ENCODE peak calls at places on chromosomes 5 and 9, in eight cellular contexts. C is OCI-LY7; W is CD4-positive, alpha-beta memory T cell; O is upper lobe of left lung; S is thyroid gland; I is esophagus squamous epithelium; N is A549; T is pancreas. B is an unnamed sample.

GRCh38 chr9:133125706-133126696 is 5.0 kb upstream of the RALGDS start:
- DNase-seq in T (no peak), O (peak; percentile 63), C (no peak), S (peak; percentile 68), I (no peak), W (no peak), N (no peak), B (no peak)

GRCh38 chr5:110258460-110258859 is 468.0 kb downstream of the TMEM232 start:
- DNase-seq in S (no peak), I (no peak), O (no peak), C (no peak), N (no peak), W (no peak), T (no peak), B (no peak)

GRCh38 chr5:66118294-66118693 is 25.8 kb upstream of the SREK1 start:
- DNase-seq in O (no peak), W (no peak), T (no peak), N (no peak), I (no peak), S (no peak), C (no peak), B (no peak)

GRCh38 chr9:4814913-4815312 is 22.2 kb downstream of the RCL1 start:
- DNase-seq in T (no peak), O (no peak), S (no peak), I (no peak), C (peak; percentile 25), W (no peak), N (no peak), B (no peak)

GRCh38 chr5:81125959-81126358 is 107.2 kb upstream of the CKMT2 start:
- DNase-seq in W (no peak), T (no peak), S (peak; percentile 88), N (no peak), I (no peak), C (no peak), O (no peak), B (no peak)

GRCh38 chr5:168931638-168932345 is 352.6 kb upstream of the PANK3 start:
- DNase-seq in O (no peak), C (no peak), W (no peak), T (no peak), S (no peak), I (no peak), N (no peak), B (no peak)

GRCh38 chr5:80255425-80255751 is 460 bp downstream of the SERINC5 start:
- DNase-seq in S (peak; percentile 66), I (no peak), T (peak; percentile 73), C (peak; percentile 45), O (no peak), N (peak; percentile 51), W (peak; percentile 27), B (peak; percentile 23)

GRCh38 chr5:174520420-174521396 is 203.7 kb upstream of the MSX2 start:
- DNase-seq in S (no peak), W (no peak), I (no peak), N (no peak), T (peak; percentile 42), O (no peak), C (no peak), B (no peak)

GRCh38 chr5:12245429-12245828 is 341.2 kb upstream of the CTNND2 start:
- DNase-seq in T (no peak), W (no peak), S (no peak), I (no peak), C (no peak), O (no peak), N (no peak), B (no peak)

GRCh38 chr5:148394587-148395019 is 10.8 kb downstream of the FBXO38 start:
- DNase-seq in O (no peak), S (no peak), W (no peak), N (no peak), C (no peak), I (no peak), T (no peak), B (no peak)

GRCh38 chr5:87137280-87137679 is 130.4 kb upstream of the RASA1 start:
- DNase-seq in O (no peak), C (no peak), T (no peak), I (no peak), N (no peak), S (peak; percentile 60), W (no peak), B (no peak)

GRCh38 chr9:29006603-29007002 is 1433.3 kb upstream of the C9orf72 start:
- DNase-seq in I (no peak), T (no peak), W (no peak), N (peak; percentile 10), O (no peak), S (no peak), C (no peak), B (no peak)

GRCh38 chr5:140806834-140807775 is at the start of gene PCDHA4:
- DNase-seq in W (no peak), S (peak; percentile 45), C (no peak), I (no peak), T (no peak), O (peak; percentile 61), N (peak; percentile 74), B (no peak)

GRCh38 chr9:116098476-116098875 is 55.1 kb upstream of the PAPPA start:
- DNase-seq in C (no peak), W (no peak), T (no peak), N (no peak), O (no peak), S (no peak), I (no peak), B (no peak)

GRCh38 chr9:36597412-36598178 is 24.9 kb downstream of the MELK start:
- DNase-seq in O (no peak), C (peak; percentile 47), W (no peak), I (no peak), T (no peak), N (peak; percentile 73), S (no peak), B (no peak)

GRCh38 chr5:89967806-89968444 is 441.6 kb downstream of the CETN3 start:
- DNase-seq in N (no peak), W (no peak), O (no peak), T (no peak), S (no peak), I (no peak), C (no peak), B (no peak)

GRCh38 chr9:101727621-101728524 is 10.6 kb downstream of the GRIN3A start:
- DNase-seq in C (peak; percentile 37), I (no peak), S (no peak), N (peak; percentile 44), W (no peak), T (no peak), O (no peak), B (no peak)

GRCh38 chr9:37591775-37592107 is 656 bp downstream of the TOMM5 start:
- DNase-seq in I (no peak), T (no peak), O (no peak), C (no peak), S (no peak), N (no peak), W (peak; percentile 11), B (no peak)

GRCh38 chr5:84382363-84383295 is 2.1 kb downstream of the EDIL3 start:
- DNase-seq in N (peak; percentile 9), O (peak; percentile 80), T (peak; percentile 15), W (no peak), S (peak; percentile 2), C (no peak), I (no peak), B (no peak)
- H3K4me3 ChIP-seq in N (peak overlapping the region; percentile 24), O (peak overlapping the region; percentile 76), T (peak overlapping the region; percentile 40), W (no peak overlapping the region), S (peak overlapping the region; percentile 15), C (no peak overlapping the region), I (peak overlapping the region; percentile 71), B (no peak overlapping the region)

GRCh38 chr9:69433426-69433825 is 108.4 kb downstream of the ENTREP1 start:
- DNase-seq in T (no peak), O (no peak), C (no peak), N (no peak), W (no peak), I (no peak), S (no peak), B (no peak)
- H3K27ac ChIP-seq in T (no peak overlapping the region), O (no peak overlapping the region), C (no peak overlapping the region), N (no peak overlapping the region), W (no peak overlapping the region), I (no peak overlapping the region), S (no peak overlapping the region), B (no peak overlapping the region)

DNA sequence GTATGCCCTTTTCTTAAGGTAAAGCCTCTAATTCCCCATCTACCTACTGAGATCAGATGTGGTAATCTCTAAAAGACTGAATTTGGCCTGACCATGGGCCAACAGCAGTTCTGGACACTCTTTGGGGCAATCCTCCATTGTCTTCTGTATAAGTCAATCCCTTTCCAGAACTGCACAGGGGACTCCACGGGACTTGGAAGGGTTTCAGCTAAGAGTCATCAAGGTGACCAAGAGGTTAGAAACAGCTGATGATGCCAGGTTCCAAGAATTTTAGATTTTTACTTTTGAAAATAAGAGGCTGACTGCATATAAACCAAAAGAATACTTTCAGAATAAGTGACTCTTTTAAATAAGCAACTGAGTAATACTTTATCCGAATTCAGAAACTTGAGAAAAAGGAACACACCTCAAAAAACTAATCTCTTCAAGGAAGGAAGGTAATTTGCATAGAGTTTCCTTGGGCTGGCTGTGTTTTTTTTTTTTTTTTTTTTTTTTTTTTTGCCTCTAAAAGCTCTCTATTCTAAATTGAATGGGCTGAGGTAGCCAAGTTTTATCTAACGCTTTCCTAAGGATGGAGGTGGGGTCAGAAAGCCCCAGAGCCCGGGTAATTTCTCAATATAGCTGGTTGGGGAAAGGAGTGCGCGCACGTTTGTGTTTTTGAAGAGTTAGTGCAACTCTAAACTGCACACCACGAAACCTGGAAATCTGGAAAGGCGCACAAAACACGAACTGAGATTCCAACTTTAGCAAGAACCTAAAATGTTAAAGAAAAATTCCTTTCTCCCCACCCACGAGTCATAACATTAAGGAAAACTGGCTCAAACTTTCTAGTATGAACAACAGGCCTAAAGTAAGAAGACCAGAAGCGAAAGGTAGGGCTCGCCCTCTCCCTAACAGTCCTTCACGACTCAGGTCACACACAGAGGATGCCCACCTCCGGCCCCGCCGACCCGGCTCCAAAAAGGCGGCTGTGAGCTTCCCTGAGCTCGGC is 1.3 kb downstream of the VCP start:
- DNase-seq in T (no peak), C (peak; percentile 45), W (peak; percentile 26), O (no peak), I (no peak), N (no peak), S (peak; percentile 50), B (no peak)
- H3K4me3 ChIP-seq in T (peak overlapping the region; percentile 90), C (peak overlapping the region; percentile 92), W (peak overlapping the region; percentile 83), O (peak overlapping the region; percentile 81), I (peak overlapping the region; percentile 96), N (peak overlapping the region; percentile 92), S (peak overlapping the region; percentile 100), B (peak overlapping the region; percentile 88)

GRCh38 chr9:114235113-114235589 is 79.8 kb downstream of the COL27A1 start:
- DNase-seq in I (no peak), W (no peak), S (no peak), O (no peak), T (no peak), N (no peak), C (no peak), B (no peak)

GRCh38 chr9:114232091-114232440 is 76.7 kb downstream of the COL27A1 start:
- DNase-seq in N (no peak), W (no peak), C (no peak), T (no peak), O (no peak), S (no peak), I (no peak), B (no peak)

GRCh38 chr9:114236391-114237138 is 81.2 kb downstream of the COL27A1 start:
- DNase-seq in C (no peak), S (no peak), W (no peak), T (no peak), I (no peak), O (no peak), N (no peak), B (no peak)

GRCh38 chr9:114231218-114232090 is 76.1 kb downstream of the COL27A1 start:
- DNase-seq in C (no peak), I (no peak), O (no peak), W (no peak), S (no peak), N (no peak), T (no peak), B (no peak)

GRCh38 chr9:114233806-114234205 is 78.5 kb downstream of the COL27A1 start:
- DNase-seq in C (no peak), W (no peak), O (no peak), T (no peak), N (no peak), S (no peak), I (no peak), B (no peak)
- H3K27ac ChIP-seq in C (no peak overlapping the region), W (no peak overlapping the region), O (no peak overlapping the region), T (no peak overlapping the region), N (no peak overlapping the region), S (no peak overlapping the region), I (no peak overlapping the region), B (no peak overlapping the region)